ENCODE peak calls at places on chromosomes 13 and 19, in five cellular contexts. One of them, this sample, is unnamed.

GRCh38 chr19:12872941-12873890 is 8.0 kb downstream of the DNASE2 start:
- DNase-seq in amniotic stem cell: no peak
- DNase-seq in NAMALWA: peak; percentile 99
- DNase-seq in endothelial cell: no peak
- DNase-seq in activated gamma-delta T cell treated with anti-CD3 and anti-CD28 coated beads, Interleukin-2, amount 50 U/mL, for 16 hours: peak; percentile 39
- DNase-seq in this sample: no peak

GRCh38 chr13:78657699-78658629 is 991 bp downstream of the OBI1 start:
- DNase-seq in amniotic stem cell: no peak
- DNase-seq in NAMALWA: peak; percentile 51
- DNase-seq in endothelial cell: no peak
- DNase-seq in activated gamma-delta T cell treated with anti-CD3 and anti-CD28 coated beads, Interleukin-2, amount 50 U/mL, for 16 hours: no peak
- DNase-seq in this sample: peak; percentile 30

GRCh38 chr13:94595006-94595942 is 678 bp downstream of the TGDS start:
- DNase-seq in amniotic stem cell: no peak
- DNase-seq in NAMALWA: peak; percentile 64
- DNase-seq in endothelial cell: no peak
- DNase-seq in activated gamma-delta T cell treated with anti-CD3 and anti-CD28 coated beads, Interleukin-2, amount 50 U/mL, for 16 hours: peak; percentile 17
- DNase-seq in this sample: peak; percentile 22

GRCh38 chr13:40971321-40971720 is 47.8 kb downstream of the ELF1 start:
- DNase-seq in amniotic stem cell: no peak
- DNase-seq in NAMALWA: peak; percentile 13
- DNase-seq in endothelial cell: no peak
- DNase-seq in activated gamma-delta T cell treated with anti-CD3 and anti-CD28 coated beads, Interleukin-2, amount 50 U/mL, for 16 hours: no peak
- DNase-seq in this sample: no peak

GRCh38 chr19:45113628-45114027 is 20.6 kb downstream of the PPP1R37 start:
- DNase-seq in amniotic stem cell: no peak
- DNase-seq in NAMALWA: no peak
- DNase-seq in endothelial cell: no peak
- DNase-seq in activated gamma-delta T cell treated with anti-CD3 and anti-CD28 coated beads, Interleukin-2, amount 50 U/mL, for 16 hours: no peak
- DNase-seq in this sample: no peak

GRCh38 chr13:34020388-34020787 is 202.4 kb downstream of the RFC3 start:
- DNase-seq in amniotic stem cell: no peak
- DNase-seq in NAMALWA: no peak
- DNase-seq in endothelial cell: no peak
- DNase-seq in activated gamma-delta T cell treated with anti-CD3 and anti-CD28 coated beads, Interleukin-2, amount 50 U/mL, for 16 hours: no peak
- DNase-seq in this sample: no peak

GRCh38 chr13:30421093-30422055 is 919 bp upstream of the UBE2L5 start:
- DNase-seq in amniotic stem cell: peak; percentile 55
- DNase-seq in NAMALWA: peak; percentile 40
- DNase-seq in endothelial cell: peak; percentile 71
- DNase-seq in activated gamma-delta T cell treated with anti-CD3 and anti-CD28 coated beads, Interleukin-2, amount 50 U/mL, for 16 hours: no peak
- DNase-seq in this sample: peak; percentile 84

GRCh38 chr19:12527034-12527836 is 24.0 kb downstream of the ZNF564 start:
- DNase-seq in amniotic stem cell: no peak
- DNase-seq in NAMALWA: peak; percentile 21
- DNase-seq in endothelial cell: no peak
- DNase-seq in activated gamma-delta T cell treated with anti-CD3 and anti-CD28 coated beads, Interleukin-2, amount 50 U/mL, for 16 hours: no peak
- DNase-seq in this sample: peak; percentile 12